ENCODE peak calls at places on chromosomes 5 and 9, in eight cellular contexts. One of them, this sample, is unnamed.

GRCh38 chr5:40587284-40587882 is 92.3 kb upstream of the PTGER4 start:
- DNase-seq in fibroblast of lung: no peak
- DNase-seq in HAP-1: no peak
- DNase-seq in adrenal gland: no peak
- DNase-seq in coronary artery: no peak
- DNase-seq in fibroblast of pulmonary artery: no peak
- DNase-seq in H1: no peak
- DNase-seq in HCT116: no peak
- DNase-seq in this sample: no peak

GRCh38 chr5:55578771-55579170 is 44.0 kb upstream of the PLPP1 start:
- DNase-seq in fibroblast of lung: peak
- DNase-seq in HAP-1: no peak
- DNase-seq in adrenal gland: no peak
- DNase-seq in coronary artery: no peak
- DNase-seq in fibroblast of pulmonary artery: peak
- DNase-seq in H1: no peak
- DNase-seq in HCT116: no peak
- DNase-seq in this sample: no peak

GRCh38 chr5:75869891-75870290 is 152.7 kb upstream of the POC5 start:
- DNase-seq in fibroblast of lung: no peak
- DNase-seq in HAP-1: no peak
- DNase-seq in adrenal gland: no peak
- DNase-seq in coronary artery: no peak
- DNase-seq in fibroblast of pulmonary artery: no peak
- DNase-seq in H1: no peak
- DNase-seq in HCT116: no peak
- DNase-seq in this sample: no peak

GRCh38 chr9:84315278-84315877 is 25.2 kb downstream of the SLC28A3 start:
- DNase-seq in fibroblast of lung: peak
- DNase-seq in HAP-1: peak
- DNase-seq in adrenal gland: peak
- DNase-seq in coronary artery: no peak
- DNase-seq in fibroblast of pulmonary artery: peak
- DNase-seq in H1: peak
- DNase-seq in HCT116: peak
- DNase-seq in this sample: no peak

GRCh38 chr5:64149268-64149667 is 16.4 kb upstream of the RNF180 start:
- DNase-seq in fibroblast of lung: no peak
- DNase-seq in HAP-1: no peak
- DNase-seq in adrenal gland: no peak
- DNase-seq in coronary artery: no peak
- DNase-seq in fibroblast of pulmonary artery: peak
- DNase-seq in H1: no peak
- DNase-seq in HCT116: no peak
- DNase-seq in this sample: no peak

GRCh38 chr9:72462340-72462739 is 59.1 kb upstream of the TMC1 start:
- DNase-seq in fibroblast of lung: no peak
- DNase-seq in HAP-1: no peak
- DNase-seq in adrenal gland: no peak
- DNase-seq in coronary artery: no peak
- DNase-seq in fibroblast of pulmonary artery: peak
- DNase-seq in H1: no peak
- DNase-seq in HCT116: no peak
- DNase-seq in this sample: no peak

GRCh38 chr5:24163091-24163490 is 481.7 kb downstream of the CDH10 start:
- DNase-seq in fibroblast of lung: no peak
- DNase-seq in HAP-1: no peak
- DNase-seq in adrenal gland: no peak
- DNase-seq in coronary artery: no peak
- DNase-seq in fibroblast of pulmonary artery: no peak
- DNase-seq in H1: no peak
- DNase-seq in HCT116: no peak
- DNase-seq in this sample: no peak

GRCh38 chr5:16461782-16462181 is 3.8 kb downstream of the ZNF622 start:
- DNase-seq in fibroblast of lung: peak
- DNase-seq in HAP-1: no peak
- DNase-seq in adrenal gland: no peak
- DNase-seq in coronary artery: no peak
- DNase-seq in fibroblast of pulmonary artery: peak
- DNase-seq in H1: no peak
- DNase-seq in HCT116: no peak
- DNase-seq in this sample: peak

GRCh38 chr9:31393240-31393639 is 991.2 kb upstream of the ACO1 start:
- DNase-seq in fibroblast of lung: no peak
- DNase-seq in HAP-1: no peak
- DNase-seq in adrenal gland: no peak
- DNase-seq in coronary artery: no peak
- DNase-seq in fibroblast of pulmonary artery: peak
- DNase-seq in H1: no peak
- DNase-seq in HCT116: no peak
- DNase-seq in this sample: no peak

GRCh38 chr5:136132087-136132486 is 558 bp upstream of the SMAD5 start:
- DNase-seq in fibroblast of lung: no peak
- DNase-seq in HAP-1: peak
- DNase-seq in adrenal gland: no peak
- DNase-seq in coronary artery: no peak
- DNase-seq in fibroblast of pulmonary artery: no peak
- DNase-seq in H1: no peak
- DNase-seq in HCT116: no peak
- DNase-seq in this sample: no peak

GRCh38 chr9:91795500-91796241 is 154.4 kb downstream of the ROR2 start:
- DNase-seq in fibroblast of lung: peak
- DNase-seq in HAP-1: no peak
- DNase-seq in adrenal gland: no peak
- DNase-seq in coronary artery: no peak
- DNase-seq in fibroblast of pulmonary artery: no peak
- DNase-seq in H1: no peak
- DNase-seq in HCT116: peak
- DNase-seq in this sample: no peak

GRCh38 chr9:131554865-131555351 is 9.6 kb downstream of the PRRT1B start:
- DNase-seq in fibroblast of lung: no peak
- DNase-seq in HAP-1: no peak
- DNase-seq in adrenal gland: no peak
- DNase-seq in coronary artery: no peak
- DNase-seq in fibroblast of pulmonary artery: no peak
- DNase-seq in H1: no peak
- DNase-seq in HCT116: no peak
- DNase-seq in this sample: no peak

GRCh38 chr5:54087436-54087835 is 222.9 kb downstream of the ARL15 start:
- DNase-seq in fibroblast of lung: peak
- DNase-seq in HAP-1: no peak
- DNase-seq in adrenal gland: no peak
- DNase-seq in coronary artery: no peak
- DNase-seq in fibroblast of pulmonary artery: peak
- DNase-seq in H1: no peak
- DNase-seq in HCT116: no peak
- DNase-seq in this sample: peak

GRCh38 chr9:133089271-133089671 is 27.5 kb downstream of the CEL start:
- DNase-seq in fibroblast of lung: no peak
- DNase-seq in HAP-1: no peak
- DNase-seq in adrenal gland: no peak
- DNase-seq in coronary artery: no peak
- DNase-seq in fibroblast of pulmonary artery: no peak
- DNase-seq in H1: no peak
- DNase-seq in HCT116: no peak
- DNase-seq in this sample: no peak

GRCh38 chr5:83474170-83474796 is 2.7 kb downstream of the VCAN start:
- DNase-seq in fibroblast of lung: peak
- DNase-seq in HAP-1: peak
- DNase-seq in adrenal gland: peak
- DNase-seq in coronary artery: peak
- DNase-seq in fibroblast of pulmonary artery: peak
- DNase-seq in H1: peak
- DNase-seq in HCT116: peak
- DNase-seq in this sample: peak

GRCh38 chr5:157575096-157575872 is at the start of gene ADAM19:
- DNase-seq in fibroblast of lung: peak
- DNase-seq in HAP-1: peak
- DNase-seq in adrenal gland: peak
- DNase-seq in coronary artery: no peak
- DNase-seq in fibroblast of pulmonary artery: peak
- DNase-seq in H1: peak
- DNase-seq in HCT116: no peak
- DNase-seq in this sample: no peak

GRCh38 chr5:133219296-133219695 is 167.5 kb downstream of the HSPA4 start:
- DNase-seq in fibroblast of lung: no peak
- DNase-seq in HAP-1: no peak
- DNase-seq in adrenal gland: no peak
- DNase-seq in coronary artery: no peak
- DNase-seq in fibroblast of pulmonary artery: no peak
- DNase-seq in H1: no peak
- DNase-seq in HCT116: no peak
- DNase-seq in this sample: no peak

DNA sequence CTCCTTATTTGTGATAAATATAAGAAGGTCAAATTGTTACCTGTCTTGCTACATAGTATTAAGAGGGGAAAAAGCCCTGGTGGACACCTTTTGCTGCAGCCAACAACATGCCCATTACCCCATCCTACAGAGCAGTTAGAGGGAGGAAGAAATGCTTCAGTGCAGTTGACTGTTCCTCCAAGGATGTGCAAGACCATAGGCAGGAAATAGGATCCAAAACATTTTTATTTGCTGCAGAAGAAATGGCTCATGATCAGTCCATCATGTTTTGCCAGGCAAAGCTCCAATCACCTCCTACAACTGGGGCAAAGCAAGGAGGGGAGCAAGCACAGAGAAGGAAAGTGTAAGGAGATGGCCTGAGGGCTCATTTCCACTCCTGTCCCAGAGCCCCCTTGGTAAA is 399.1 kb upstream of the PIK3R1 start:
- DNase-seq in fibroblast of lung: peak
- DNase-seq in HAP-1: no peak
- DNase-seq in adrenal gland: no peak
- DNase-seq in coronary artery: no peak
- DNase-seq in fibroblast of pulmonary artery: no peak
- DNase-seq in H1: no peak
- DNase-seq in HCT116: no peak
- DNase-seq in this sample: no peak
- H3K4me3 ChIP-seq in fibroblast of lung: no peak
- H3K4me3 ChIP-seq in HAP-1: no peak
- H3K4me3 ChIP-seq in adrenal gland: no peak
- H3K4me3 ChIP-seq in coronary artery: no peak
- H3K4me3 ChIP-seq in fibroblast of pulmonary artery: no peak
- H3K4me3 ChIP-seq in H1: no peak
- H3K4me3 ChIP-seq in HCT116: no peak
- H3K4me3 ChIP-seq in this sample: no peak

DNA sequence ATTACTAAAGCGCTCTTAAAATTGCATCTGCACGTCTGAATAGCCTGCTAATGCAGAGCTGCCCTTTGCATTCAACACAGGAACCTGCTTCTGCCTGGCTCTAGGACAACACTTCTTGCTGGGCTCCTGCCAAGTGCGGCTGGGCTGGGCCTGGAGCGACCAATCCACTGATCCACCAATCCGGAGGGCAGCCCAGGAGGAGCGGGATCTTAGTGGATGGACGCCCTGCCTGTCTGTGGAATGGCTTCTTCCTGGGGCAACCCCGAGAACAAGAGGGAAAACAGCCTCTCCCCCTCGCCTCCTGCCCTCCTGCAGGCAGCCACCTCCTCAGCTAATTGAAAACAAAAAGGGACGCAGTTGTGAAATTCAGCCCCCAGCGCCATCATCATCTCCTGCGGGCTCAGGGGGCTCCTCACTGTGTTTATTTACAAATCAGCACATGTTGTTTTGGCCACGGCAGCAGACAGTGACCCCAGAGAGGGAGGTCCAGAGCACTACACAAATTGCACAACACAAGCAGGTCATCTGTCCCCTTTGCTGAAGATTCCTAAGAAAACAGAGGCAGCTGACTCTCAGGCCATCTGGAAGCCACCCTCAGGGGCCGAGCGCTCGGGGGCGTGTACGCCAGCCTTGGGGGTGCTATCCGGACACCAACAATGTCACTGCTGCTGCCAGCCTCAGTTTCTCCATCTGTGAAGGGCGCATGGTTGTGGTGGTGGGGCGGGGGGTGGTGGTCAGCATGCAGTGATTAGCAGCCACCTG is 57.3 kb downstream of the GADD45G start:
- DNase-seq in fibroblast of lung: peak
- DNase-seq in HAP-1: peak
- DNase-seq in adrenal gland: peak
- DNase-seq in coronary artery: peak
- DNase-seq in fibroblast of pulmonary artery: peak
- DNase-seq in H1: peak
- DNase-seq in HCT116: peak
- DNase-seq in this sample: peak
- H3K4me3 ChIP-seq in fibroblast of lung: peak
- H3K4me3 ChIP-seq in HAP-1: no peak
- H3K4me3 ChIP-seq in adrenal gland: peak
- H3K4me3 ChIP-seq in coronary artery: peak
- H3K4me3 ChIP-seq in fibroblast of pulmonary artery: peak
- H3K4me3 ChIP-seq in H1: no peak
- H3K4me3 ChIP-seq in HCT116: no peak
- H3K4me3 ChIP-seq in this sample: peak

DNA sequence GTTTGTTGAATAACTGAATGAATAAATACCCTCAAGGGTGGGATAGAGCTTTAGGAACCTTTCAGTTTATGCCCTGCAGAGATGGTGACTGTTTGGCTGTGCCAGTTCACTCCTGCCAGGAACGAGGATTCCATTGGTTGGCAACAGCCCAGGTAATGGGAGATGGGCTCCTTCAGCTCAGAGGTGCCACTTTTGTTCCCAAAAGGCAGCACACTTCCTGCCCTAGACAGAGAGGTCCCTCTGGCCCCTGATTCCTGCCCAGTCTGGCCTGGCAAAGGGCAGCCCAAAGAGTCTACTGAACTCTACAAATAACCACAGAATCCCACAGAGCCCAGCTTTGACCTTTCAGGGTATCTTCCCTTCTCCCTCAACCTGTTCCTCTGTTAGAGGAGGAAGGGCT is 1.6 kb downstream of the C9orf152 start:
- DNase-seq in fibroblast of lung: no peak
- DNase-seq in HAP-1: no peak
- DNase-seq in adrenal gland: no peak
- DNase-seq in coronary artery: no peak
- DNase-seq in fibroblast of pulmonary artery: no peak
- DNase-seq in H1: no peak
- DNase-seq in HCT116: no peak
- DNase-seq in this sample: no peak
- H3K4me3 ChIP-seq in fibroblast of lung: no peak
- H3K4me3 ChIP-seq in HAP-1: no peak
- H3K4me3 ChIP-seq in adrenal gland: no peak
- H3K4me3 ChIP-seq in coronary artery: no peak
- H3K4me3 ChIP-seq in fibroblast of pulmonary artery: no peak
- H3K4me3 ChIP-seq in H1: no peak
- H3K4me3 ChIP-seq in HCT116: no peak
- H3K4me3 ChIP-seq in this sample: no peak

DNA sequence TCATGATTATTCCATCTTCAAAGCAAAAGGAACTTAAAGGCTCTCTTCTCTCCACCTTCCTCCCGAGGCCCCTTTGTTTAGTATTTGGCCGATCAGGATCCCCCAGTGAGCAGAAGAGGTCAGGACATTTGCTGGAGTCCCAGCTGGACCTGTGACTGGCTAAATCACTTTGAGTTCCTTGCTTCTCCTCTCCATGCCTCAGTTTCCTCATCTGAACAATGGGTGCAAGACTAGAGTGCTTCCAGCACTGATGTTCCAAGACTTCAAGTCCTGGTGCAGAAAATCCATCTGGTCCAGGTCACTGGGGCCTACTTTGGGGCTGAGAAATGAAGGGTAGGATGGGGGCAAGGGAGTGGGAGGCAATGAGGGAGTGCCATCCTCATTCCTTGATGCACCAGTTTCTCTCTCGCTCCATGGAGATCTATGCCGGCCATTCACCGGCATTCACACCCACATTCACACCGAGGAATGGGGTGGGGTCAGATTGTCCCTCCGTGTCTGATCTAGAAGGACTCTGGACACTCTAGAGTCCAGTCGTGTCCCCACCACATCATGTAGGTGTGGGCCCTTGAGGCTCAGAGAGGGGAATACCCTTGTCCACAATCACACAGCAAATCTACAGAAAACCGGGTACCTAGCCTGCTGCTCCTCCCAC is 38.7 kb upstream of the IL17B start:
- DNase-seq in fibroblast of lung: no peak
- DNase-seq in HAP-1: no peak
- DNase-seq in adrenal gland: no peak
- DNase-seq in coronary artery: peak
- DNase-seq in fibroblast of pulmonary artery: no peak
- DNase-seq in H1: no peak
- DNase-seq in HCT116: no peak
- DNase-seq in this sample: no peak
- H3K4me3 ChIP-seq in fibroblast of lung: no peak
- H3K4me3 ChIP-seq in HAP-1: no peak
- H3K4me3 ChIP-seq in adrenal gland: no peak
- H3K4me3 ChIP-seq in coronary artery: peak
- H3K4me3 ChIP-seq in fibroblast of pulmonary artery: no peak
- H3K4me3 ChIP-seq in H1: no peak
- H3K4me3 ChIP-seq in HCT116: no peak
- H3K4me3 ChIP-seq in this sample: no peak

This sample was measured in skeletal muscle cell.